ENCODE peak calls at places on chromosome 10, in seven cellular contexts. D, A, G, C, U, M and V are unnamed samples.

GRCh38 chr10:49558194-49558593 is 19.3 kb upstream of the ERCC6 start:
- DNase-seq in D (no peak), A (no peak), G (no peak), C (no peak), U (no peak), M (no peak), V (no peak)

GRCh38 chr10:91691255-91691654 is 58.4 kb upstream of the PPP1R3C start:
- DNase-seq in D (no peak), A (peak; percentile 37), G (no peak), C (no peak), U (no peak), M (no peak), V (no peak)

GRCh38 chr10:128062837-128063563 is 63.2 kb downstream of the MKI67 start:
- DNase-seq in D (no peak), A (peak; percentile 72), G (no peak), C (no peak), U (no peak), M (peak; percentile 75), V (no peak)

GRCh38 chr10:78684954-78685353 is 383.8 kb upstream of the ZMIZ1 start:
- DNase-seq in D (no peak), A (no peak), G (no peak), C (no peak), U (no peak), M (no peak), V (no peak)

GRCh38 chr10:13997650-13998049 is 333.1 kb downstream of the FRMD4A start:
- DNase-seq in D (no peak), A (no peak), G (no peak), C (no peak), U (no peak), M (peak; percentile 22), V (no peak)

GRCh38 chr10:97647556-97647955 is 7.1 kb downstream of the PI4K2A start:
- DNase-seq in D (no peak), A (no peak), G (peak; percentile 57), C (no peak), U (peak; percentile 53), M (peak; percentile 73), V (no peak)

GRCh38 chr10:51297438-51297837 is 223.2 kb downstream of the PRKG1 start:
- DNase-seq in D (no peak), A (no peak), G (peak; percentile 74), C (no peak), U (peak; percentile 38), M (no peak), V (no peak)

GRCh38 chr10:91758303-91759146 is 39.7 kb upstream of the TNKS2 start:
- DNase-seq in D (peak; percentile 36), A (peak; percentile 76), G (peak; percentile 75), C (no peak), U (peak; percentile 70), M (peak; percentile 80), V (no peak)

GRCh38 chr10:85888559-85888958 is 478.0 kb downstream of the GRID1 start:
- DNase-seq in D (no peak), A (no peak), G (no peak), C (no peak), U (no peak), M (no peak), V (no peak)

GRCh38 chr10:132469197-132469942 is 68.2 kb upstream of the INPP5A start:
- DNase-seq in D (no peak), A (no peak), G (no peak), C (no peak), U (no peak), M (no peak), V (no peak)

GRCh38 chr10:31145986-31146385 is 114.3 kb upstream of the ZNF438 start:
- DNase-seq in D (no peak), A (no peak), G (no peak), C (no peak), U (no peak), M (no peak), V (no peak)
- H4K8ac ChIP-seq in D (no peak overlapping the region), A (no peak overlapping the region), G (peak overlapping the region; percentile 88), C (no peak overlapping the region), U (peak overlapping the region; percentile 73), M (peak overlapping the region; percentile 20), V (no peak overlapping the region)

GRCh38 chr10:115975031-115975430 is 298.0 kb downstream of the GFRA1 start:
- DNase-seq in D (no peak), A (no peak), G (no peak), C (no peak), U (no peak), M (no peak), V (no peak)
- H4K8ac ChIP-seq in D (no peak overlapping the region), A (no peak overlapping the region), G (no peak overlapping the region), C (no peak overlapping the region), U (no peak overlapping the region), M (no peak overlapping the region), V (no peak overlapping the region)

DNA sequence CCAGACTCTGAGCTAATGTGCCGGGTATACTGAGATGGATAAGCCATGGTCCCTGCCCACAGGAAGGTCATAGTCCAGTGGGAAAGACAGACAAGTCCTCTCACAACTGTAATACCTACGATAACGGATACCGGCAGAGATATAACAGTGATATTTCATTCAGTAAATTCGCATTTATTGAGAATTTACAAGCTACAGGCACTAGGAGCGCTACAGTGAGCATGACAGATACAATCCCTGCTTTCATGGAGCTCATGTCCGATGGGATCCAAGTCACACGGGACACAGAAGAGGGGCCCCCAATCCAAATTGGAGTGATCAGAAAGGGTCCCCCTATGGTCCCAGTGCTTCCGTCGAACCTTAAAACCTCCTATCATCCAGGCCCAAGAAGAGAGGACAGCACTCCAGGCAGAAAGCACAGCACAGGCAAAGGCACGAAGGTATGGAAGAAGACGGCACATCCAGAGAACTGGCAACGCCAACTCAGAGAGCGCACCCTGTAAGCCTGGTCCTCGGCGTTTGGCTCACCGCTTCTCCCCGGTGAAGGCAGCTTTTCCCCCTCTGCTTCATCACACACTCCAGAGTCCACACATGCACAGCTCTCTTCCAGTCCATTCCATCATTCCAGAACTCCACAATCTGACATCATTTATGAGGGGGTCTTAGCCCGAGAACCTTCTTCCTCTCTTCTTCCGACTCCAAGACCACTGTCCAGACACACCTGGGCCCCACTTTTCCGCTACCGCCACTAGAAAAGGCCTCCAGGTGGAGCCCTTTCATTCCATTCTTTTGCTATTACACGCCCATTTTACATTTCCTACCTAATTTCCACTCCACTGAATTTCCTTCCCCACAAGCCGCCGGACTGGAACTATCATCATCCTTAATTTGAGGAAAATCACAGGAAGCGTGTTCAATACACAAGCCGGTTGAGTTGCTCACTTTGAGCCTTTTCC is 47.8 kb upstream of the NKX2-3 start:
- DNase-seq in D (no peak), A (peak; percentile 55), G (no peak), C (peak; percentile 58), U (no peak), M (peak; percentile 34), V (no peak)
- H4K8ac ChIP-seq in D (no peak overlapping the region), A (no peak overlapping the region), G (no peak overlapping the region), C (no peak overlapping the region), U (no peak overlapping the region), M (no peak overlapping the region), V (no peak overlapping the region)

GRCh38 chr10:76432274-76433012 is 1001.0 kb downstream of the LRMDA start:
- DNase-seq in D (no peak), A (peak; percentile 95), G (peak; percentile 74), C (no peak), U (peak; percentile 40), M (peak; percentile 51), V (no peak)

GRCh38 chr10:76430330-76430729 is 998.9 kb downstream of the LRMDA start:
- DNase-seq in D (no peak), A (no peak), G (no peak), C (no peak), U (peak; percentile 31), M (no peak), V (no peak)

GRCh38 chr10:76429642-76430041 is 998.2 kb downstream of the LRMDA start:
- DNase-seq in D (no peak), A (no peak), G (no peak), C (no peak), U (no peak), M (no peak), V (no peak)

GRCh38 chr10:76428541-76429330 is 997.3 kb downstream of the LRMDA start:
- DNase-seq in D (no peak), A (peak; percentile 72), G (peak; percentile 95), C (no peak), U (peak; percentile 80), M (peak; percentile 21), V (no peak)

DNA sequence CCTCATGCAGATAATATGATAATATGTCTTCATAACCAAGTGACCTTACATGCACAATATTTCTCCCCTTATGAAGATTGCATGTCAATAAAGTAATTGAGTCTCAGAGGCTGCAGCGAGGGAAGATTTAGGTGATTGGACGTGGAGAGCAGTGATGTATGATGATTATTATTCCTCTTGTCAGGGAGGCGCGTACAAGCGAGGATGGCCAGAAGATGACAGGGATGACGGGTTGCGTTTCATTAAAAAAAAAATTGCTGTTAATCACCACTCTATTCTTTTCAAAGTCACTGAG is 997.9 kb downstream of the LRMDA start:
- DNase-seq in D (no peak), A (no peak), G (no peak), C (no peak), U (no peak), M (no peak), V (no peak)
- H4K8ac ChIP-seq in D (no peak overlapping the region), A (no peak overlapping the region), G (peak overlapping the region; percentile 76), C (no peak overlapping the region), U (no peak overlapping the region), M (no peak overlapping the region), V (no peak overlapping the region)

GRCh38 chr10:130477360-130477759 is 341.2 kb downstream of the GLRX3 start:
- DNase-seq in D (no peak), A (no peak), G (no peak), C (no peak), U (no peak), M (no peak), V (no peak)

GRCh38 chr10:130481076-130481930 is 345.1 kb downstream of the GLRX3 start:
- DNase-seq in D (no peak), A (no peak), G (no peak), C (no peak), U (no peak), M (no peak), V (no peak)

GRCh38 chr10:130480491-130480890 is 344.3 kb downstream of the GLRX3 start:
- DNase-seq in D (no peak), A (no peak), G (no peak), C (no peak), U (no peak), M (no peak), V (no peak)

GRCh38 chr10:130479146-130479545 is 343.0 kb downstream of the GLRX3 start:
- DNase-seq in D (no peak), A (no peak), G (no peak), C (no peak), U (no peak), M (no peak), V (no peak)

DNA sequence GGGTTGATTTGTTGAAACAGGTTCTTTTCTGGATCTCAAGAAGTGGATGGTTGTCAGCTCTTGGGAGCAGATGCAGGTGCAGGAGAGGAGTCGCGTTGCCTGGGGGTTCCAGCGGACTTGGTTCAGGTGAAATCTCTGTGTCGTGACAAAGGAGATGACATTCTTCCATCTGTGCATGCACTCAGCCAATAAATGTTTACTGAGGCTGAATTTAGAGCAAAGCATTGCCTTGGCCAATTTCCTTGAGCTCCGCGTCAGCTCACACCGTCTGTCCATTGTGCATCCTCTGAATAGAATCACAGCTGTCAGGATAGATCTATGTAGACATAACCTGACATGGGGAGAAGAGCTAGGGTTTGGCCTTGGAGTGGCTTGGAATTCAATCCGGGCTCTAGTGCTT is 343.7 kb downstream of the GLRX3 start:
- DNase-seq in D (no peak), A (no peak), G (no peak), C (no peak), U (no peak), M (no peak), V (no peak)
- H4K8ac ChIP-seq in D (no peak overlapping the region), A (no peak overlapping the region), G (no peak overlapping the region), C (no peak overlapping the region), U (no peak overlapping the region), M (no peak overlapping the region), V (no peak overlapping the region)